ENCODE peak calls at places on chromosomes 12 and 14, in five cellular contexts. W is IMR-90, X is transverse colon, S is uterus, E is breast epithelium. O is an unnamed sample.

GRCh38 chr14:102732924-102733323 is 44.3 kb upstream of the TRAF3 start:
- DNase-seq in E (no peak), S (no peak), W (no peak), X (no peak), O (no peak)

GRCh38 chr12:100174506-100174905 is 26.1 kb upstream of the ACTR6 start:
- DNase-seq in W (no peak), E (no peak), S (no peak), X (no peak), O (no peak)

GRCh38 chr12:93790472-93791152 is 113.4 kb downstream of the CRADD start:
- DNase-seq in S (no peak), E (no peak), X (no peak), W (peak), O (no peak)

GRCh38 chr12:130702966-130703732 is 12.9 kb downstream of the RIMBP2 start:
- DNase-seq in W (no peak), S (no peak), X (no peak), E (no peak), O (no peak)

GRCh38 chr12:31227401-31227981 is 98.5 kb downstream of the SINHCAF start:
- DNase-seq in S (no peak), X (no peak), W (no peak), E (no peak), O (no peak)

GRCh38 chr12:12927211-12928079 is 24.5 kb downstream of the GPRC5D start:
- DNase-seq in W (peak), E (peak), S (peak), X (peak), O (peak)

GRCh38 chr12:109875572-109876131 is 4.7 kb downstream of the GLTP start:
- DNase-seq in X (peak), W (no peak), E (no peak), S (no peak), O (no peak)

GRCh38 chr12:27096420-27096819 is 14.0 kb upstream of the C12orf71 start:
- DNase-seq in E (no peak), X (no peak), S (no peak), W (peak), O (no peak)

GRCh38 chr12:108367436-108367835 is 28.3 kb upstream of the CMKLR1 start:
- DNase-seq in E (no peak), W (no peak), X (no peak), S (no peak), O (peak)

GRCh38 chr12:100024974-100025555 is 40.3 kb upstream of the ANKS1B start:
- DNase-seq in W (peak), E (no peak), S (no peak), X (no peak), O (no peak)

GRCh38 chr12:95259368-95259767 is 41.8 kb downstream of the VEZT start:
- DNase-seq in X (no peak), E (no peak), S (no peak), W (no peak), O (no peak)

GRCh38 chr12:69435644-69436043 is 34.5 kb upstream of the FRS2 start:
- DNase-seq in S (no peak), W (peak), E (no peak), X (no peak), O (no peak)

GRCh38 chr14:56422703-56423213 is 156.8 kb upstream of the TMEM260 start:
- DNase-seq in W (peak), X (peak), S (peak), E (peak), O (peak)

GRCh38 chr12:7433276-7433822 is 10.6 kb downstream of the CD163L1 start:
- DNase-seq in S (no peak), E (no peak), W (peak), X (no peak), O (no peak)

GRCh38 chr12:124762791-124763593 is 100.7 kb downstream of the SCARB1 start:
- DNase-seq in E (no peak), X (no peak), W (no peak), S (no peak), O (no peak)

GRCh38 chr12:27861428-27862167 is 81.6 kb upstream of the MANSC4 start:
- DNase-seq in E (no peak), W (peak), X (peak), S (peak), O (peak)

GRCh38 chr12:111450676-111451075 is 45.0 kb downstream of the SH2B3 start:
- DNase-seq in S (peak), W (no peak), E (peak), X (no peak), O (no peak)

GRCh38 chr12:108156717-108157116 is 27.6 kb downstream of the WSCD2 start:
- DNase-seq in X (no peak), W (no peak), E (peak), S (no peak), O (no peak)

GRCh38 chr14:38207830-38208815 is at the start of gene SSTR1:
- DNase-seq in X (peak), W (no peak), S (no peak), E (no peak), O (no peak)

GRCh38 chr12:84793558-84794367 is 118.8 kb downstream of the SLC6A15 start:
- DNase-seq in W (peak), E (no peak), X (no peak), S (no peak), O (no peak)

GRCh38 chr14:74552623-74553022 is 59.1 kb downstream of the ISCA2 start:
- DNase-seq in S (peak), X (peak), W (peak), E (no peak), O (peak)

GRCh38 chr14:51869426-51870113 is 9.2 kb downstream of the GNG2 start:
- DNase-seq in X (no peak), W (no peak), E (no peak), S (no peak), O (no peak)

GRCh38 chr12:28027328-28027727 is 54.8 kb upstream of the PTHLH start:
- DNase-seq in X (no peak), E (no peak), W (no peak), S (no peak), O (no peak)

GRCh38 chr12:57239587-57240068 is 10.1 kb downstream of the SHMT2 start:
- DNase-seq in S (no peak), E (no peak), X (no peak), W (no peak), O (no peak)

GRCh38 chr12:120720234-120720968 is 5.2 kb upstream of the ACADS start:
- DNase-seq in X (no peak), E (no peak), S (no peak), W (peak), O (peak)

GRCh38 chr14:74444866-74445265 is 18.9 kb upstream of the SYNDIG1L start:
- DNase-seq in X (no peak), E (no peak), W (no peak), S (no peak), O (no peak)

GRCh38 chr12:91687052-91688017 is 458.3 kb downstream of the BTG1 start:
- DNase-seq in W (no peak), X (no peak), E (no peak), S (no peak), O (no peak)

GRCh38 chr14:21505009-21505553 is 6.1 kb downstream of the METTL3 start:
- DNase-seq in E (no peak), W (no peak), X (no peak), S (no peak), O (no peak)

GRCh38 chr12:108635201-108635996 is 1.7 kb upstream of the SELPLG start:
- DNase-seq in E (no peak), W (peak), X (peak), S (no peak), O (no peak)

GRCh38 chr12:22060261-22060660 is 14.2 kb downstream of the CMAS start:
- DNase-seq in X (no peak), W (no peak), E (no peak), S (no peak), O (no peak)

GRCh38 chr14:65225299-65226159 is 123.2 kb upstream of the MAX start:
- DNase-seq in X (no peak), W (no peak), E (no peak), S (no peak), O (no peak)

GRCh38 chr14:103444837-103445524 is 59.8 kb downstream of the MARK3 start:
- DNase-seq in S (no peak), W (peak), E (no peak), X (no peak), O (no peak)

GRCh38 chr14:104284636-104285482 is 146.5 kb downstream of the KIF26A start:
- DNase-seq in S (no peak), W (no peak), E (no peak), X (peak), O (no peak)

GRCh38 chr12:50394469-50395029 is 1.9 kb downstream of the FAM186A start:
- DNase-seq in X (no peak), E (no peak), S (no peak), W (no peak), O (no peak)

GRCh38 chr12:50387972-50388478 is 8.4 kb downstream of the FAM186A start:
- DNase-seq in E (no peak), S (no peak), W (no peak), X (no peak), O (no peak)

GRCh38 chr12:50387487-50387886 is 8.9 kb downstream of the FAM186A start:
- DNase-seq in W (no peak), X (no peak), E (no peak), S (no peak), O (no peak)

DNA sequence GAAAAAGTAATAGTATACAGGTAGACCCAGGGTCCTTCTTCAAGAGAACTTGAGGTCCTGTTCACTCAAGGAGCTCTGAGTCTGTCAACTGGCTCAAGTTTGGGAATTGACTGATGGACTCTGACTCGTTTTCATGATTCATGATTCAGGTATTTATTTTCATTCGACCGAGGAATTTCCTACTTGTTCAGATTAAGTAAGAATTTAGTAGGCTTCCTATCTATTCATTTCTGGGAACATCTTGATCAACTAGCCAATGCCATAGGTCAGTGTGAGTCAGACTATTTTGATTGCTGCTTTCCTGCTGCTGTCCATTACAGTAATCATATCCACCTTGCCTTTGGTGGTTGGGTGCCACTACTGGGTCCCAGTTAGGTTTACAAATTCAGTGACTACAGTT is 6.1 kb downstream of the FAM186A start:
- DNase-seq in X (no peak), S (no peak), W (peak), E (no peak), O (no peak)
- H3K4me3 ChIP-seq in X (no peak), S (no peak), W (no peak), E (no peak), O (no peak)

GRCh38 chr14:105490572-105491365 is at the start of gene TEDC1:
- DNase-seq in E (peak), W (peak), S (peak), X (peak), O (peak)
- TF ChIP-seq POLR2A in E (no peak), W (no peak), S (peak), X (peak), O (peak)

DNA sequence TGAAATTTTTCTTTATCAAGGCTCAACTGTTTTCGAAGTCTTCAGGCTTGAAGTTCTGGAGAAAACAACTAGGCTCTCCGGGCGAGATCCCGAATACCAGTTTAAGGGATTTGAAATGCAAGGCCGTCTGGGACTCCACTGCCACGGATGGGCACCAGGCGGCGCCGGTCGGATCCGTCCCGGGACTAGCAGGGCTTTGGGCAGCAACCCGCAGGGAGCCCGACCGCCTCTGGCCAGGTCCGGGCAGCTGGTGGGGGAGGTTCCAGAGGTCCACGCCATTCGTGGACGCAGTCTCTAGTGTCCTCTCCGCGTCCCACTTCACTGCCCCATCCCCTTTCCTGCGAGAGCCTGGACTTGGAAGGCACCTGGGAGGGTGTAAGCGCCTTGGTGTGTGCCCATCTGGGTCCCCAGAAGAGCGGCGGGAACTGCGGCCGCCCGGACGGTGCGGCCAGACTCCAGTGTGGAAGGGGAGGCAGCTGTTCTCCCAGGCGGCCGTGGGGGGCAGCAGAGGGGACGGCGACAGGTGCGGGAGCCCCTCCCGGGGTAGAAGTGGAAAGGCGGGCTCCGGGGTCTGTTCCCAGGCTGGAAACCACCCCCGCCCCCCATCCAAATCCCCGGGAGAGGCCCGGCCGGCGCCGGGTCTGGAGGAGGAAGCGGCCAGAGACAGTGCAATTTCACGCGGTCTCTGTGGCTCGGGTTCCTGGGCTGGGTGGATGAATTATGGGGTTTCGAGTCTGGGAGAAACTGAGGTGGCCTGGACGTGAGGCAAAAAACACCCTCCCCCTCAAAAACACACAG is 835 bp upstream of the ERBB3 start:
- DNase-seq in E (peak), X (peak), S (peak), W (peak), O (peak)
- TF ChIP-seq CTCF in E (peak), X (peak), S (peak), W (peak), O (peak)

GRCh38 chr14:89429206-89430091 is 12.4 kb upstream of the FOXN3 start:
- DNase-seq in X (peak), E (no peak), S (no peak), W (peak), O (no peak)
- H3K4me3 ChIP-seq in X (peak), E (no peak), S (peak), W (peak), O (peak)

O was measured in gastrocnemius medialis.